ENCODE peak calls at places on chromosomes 4 and X, in seven cellular contexts. M is heart left ventricle; V is A549; P is T-helper 17 cell; B is AG08396; F is activated CD4-positive, alpha-beta T cell treated with anti-CD3 and anti-CD28 coated beads, Interleukin-2, amount 50 U/mL, for 1 hour; Q is fibroblast of lung. R is an unnamed sample.

GRCh38 chrX:130015181-130015580 is 32.7 kb downstream of the BCORL1 start:
- DNase-seq in M (no peak), V (no peak), P (no peak), B (no peak), F (no peak), Q (no peak), R (no peak)

GRCh38 chr4:84238247-84239090 is 260.6 kb downstream of the NKX6-1 start:
- DNase-seq in M (no peak), V (no peak), P (no peak), B (no peak), F (no peak), Q (peak), R (no peak)

GRCh38 chr4:94406668-94407437 is 44.9 kb upstream of the PDLIM5 start:
- DNase-seq in M (peak), V (peak), P (peak), B (peak), F (peak), Q (peak), R (peak)

GRCh38 chrX:7574325-7574724 is 268.6 kb upstream of the VCX start:
- DNase-seq in M (no peak), V (no peak), P (no peak), B (no peak), F (no peak), Q (no peak), R (no peak)

GRCh38 chrX:154373340-154374306 is 811 bp downstream of the FLNA start:
- DNase-seq in M (peak), V (peak), P (no peak), B (peak), F (peak), Q (peak), R (peak)

GRCh38 chrX:10158279-10158939 is 1.6 kb downstream of the CLCN4 start:
- DNase-seq in M (no peak), V (no peak), P (no peak), B (peak), F (no peak), Q (no peak), R (no peak)

GRCh38 chrX:96568088-96568487 is 116.6 kb upstream of the DIAPH2 start:
- DNase-seq in M (no peak), V (no peak), P (no peak), B (no peak), F (no peak), Q (no peak), R (no peak)

GRCh38 chr4:122584517-122584916 is 36.3 kb downstream of the IL21 start:
- DNase-seq in M (no peak), V (no peak), P (no peak), B (peak), F (no peak), Q (peak), R (no peak)

GRCh38 chrX:41518127-41518840 is 71.1 kb downstream of the NYX start:
- DNase-seq in M (no peak), V (no peak), P (no peak), B (no peak), F (no peak), Q (no peak), R (peak)

GRCh38 chrX:139246295-139246694 is 284.2 kb upstream of the F9 start:
- DNase-seq in M (no peak), V (no peak), P (no peak), B (no peak), F (no peak), Q (no peak), R (no peak)

GRCh38 chrX:102858826-102859627 is 78.0 kb upstream of the RAB40AL start:
- DNase-seq in M (no peak), V (no peak), P (no peak), B (no peak), F (no peak), Q (no peak), R (no peak)

GRCh38 chr4:97496298-97496873 is 646.9 kb downstream of the STPG2 start:
- DNase-seq in M (no peak), V (peak), P (no peak), B (no peak), F (no peak), Q (no peak), R (no peak)

GRCh38 chr4:150888217-150888616 is 126.9 kb downstream of the LRBA start:
- DNase-seq in M (no peak), V (no peak), P (no peak), B (no peak), F (no peak), Q (no peak), R (no peak)

GRCh38 chrX:115602729-115603389 is 41.9 kb downstream of the PLS3 start:
- DNase-seq in M (no peak), V (no peak), P (no peak), B (no peak), F (no peak), Q (no peak), R (no peak)

GRCh38 chrX:15384304-15384703 is at the start of gene VEGFD:
- DNase-seq in M (no peak), V (peak), P (no peak), B (peak), F (no peak), Q (peak), R (no peak)

GRCh38 chr4:83257811-83258210 is 26.8 kb downstream of the COQ2 start:
- DNase-seq in M (no peak), V (no peak), P (no peak), B (no peak), F (no peak), Q (no peak), R (no peak)

GRCh38 chr4:94177822-94178221 is 29.8 kb upstream of the SMARCAD1 start:
- DNase-seq in M (no peak), V (no peak), P (no peak), B (no peak), F (no peak), Q (no peak), R (no peak)

GRCh38 chr4:34417160-34417559 is 1827.2 kb downstream of the ARAP2 start:
- DNase-seq in M (no peak), V (peak), P (no peak), B (no peak), F (no peak), Q (peak), R (no peak)

GRCh38 chrX:46626566-46626965 is 53.0 kb downstream of the CHST7 start:
- DNase-seq in M (no peak), V (no peak), P (no peak), B (no peak), F (no peak), Q (no peak), R (peak)

GRCh38 chr4:121554377-121554776 is 142.4 kb downstream of the ANXA5 start:
- DNase-seq in M (no peak), V (no peak), P (no peak), B (no peak), F (no peak), Q (peak), R (no peak)

GRCh38 chrX:63258144-63258543 is 93.0 kb downstream of the SPIN4 start:
- DNase-seq in M (no peak), V (no peak), P (no peak), B (no peak), F (no peak), Q (no peak), R (no peak)

GRCh38 chr4:138113819-138114415 is 128.2 kb downstream of the SLC7A11 start:
- DNase-seq in M (no peak), V (no peak), P (no peak), B (peak), F (no peak), Q (peak), R (no peak)

GRCh38 chrX:13483773-13484172 is 85.6 kb upstream of the EGFL6 start:
- DNase-seq in M (no peak), V (no peak), P (no peak), B (no peak), F (no peak), Q (no peak), R (no peak)

GRCh38 chr4:111631157-111631999 is 513.9 kb upstream of the FAM241A start:
- DNase-seq in M (no peak), V (no peak), P (no peak), B (no peak), F (no peak), Q (peak), R (no peak)

GRCh38 chrX:68692651-68693050 is 45.2 kb downstream of the STARD8 start:
- DNase-seq in M (no peak), V (no peak), P (no peak), B (peak), F (no peak), Q (no peak), R (no peak)

GRCh38 chr4:69907151-69907550 is 23.7 kb upstream of the CSN1S1 start:
- DNase-seq in M (no peak), V (no peak), P (no peak), B (no peak), F (no peak), Q (peak), R (no peak)

GRCh38 chr4:2266181-2266580 is 4.3 kb upstream of the MXD4 start:
- DNase-seq in M (peak), V (no peak), P (no peak), B (peak), F (no peak), Q (peak), R (no peak)

GRCh38 chr4:182808673-182809416 is 108.3 kb downstream of the DCTD start:
- DNase-seq in M (no peak), V (no peak), P (peak), B (no peak), F (peak), Q (no peak), R (peak)

GRCh38 chr4:10593130-10593529 is 91.4 kb downstream of the CLNK start:
- DNase-seq in M (no peak), V (no peak), P (no peak), B (no peak), F (no peak), Q (no peak), R (no peak)

GRCh38 chrX:55919367-55920221 is 202.0 kb downstream of the RRAGB start:
- DNase-seq in M (no peak), V (no peak), P (no peak), B (no peak), F (no peak), Q (no peak), R (no peak)

GRCh38 chr4:128819082-128819742 is 9.7 kb downstream of the JADE1 start:
- DNase-seq in M (no peak), V (no peak), P (no peak), B (no peak), F (no peak), Q (no peak), R (no peak)